ENCODE peak calls at places on chromosomes 16 and 17, in ten cellular contexts. One of them, this sample, is unnamed.
A peak's percentile ranks its signal among the peaks of the same experiment; 100 is the strongest.

GRCh38 chr17:68544111-68544510 is 31.9 kb downstream of the PRKAR1A start:
- DNase-seq in activated CD8-positive, alpha-beta memory T cell treated with anti-CD3 and anti-CD28 coated beads, Interleukin-2, amount 50 U/mL, for 4 hours: no peak
- DNase-seq in EL: no peak
- DNase-seq in endothelial cell: no peak
- DNase-seq in SIG-M5: no peak
- DNase-seq in epithelial cell of esophagus: no peak
- DNase-seq in nephron progenitor cell: no peak
- DNase-seq in esophagus squamous epithelium: no peak
- DNase-seq in A549: no peak
- DNase-seq in HEK293T: no peak
- DNase-seq in this sample: no peak

GRCh38 chr17:17379197-17379991 is 76.2 kb downstream of the NT5M start:
- DNase-seq in activated CD8-positive, alpha-beta memory T cell treated with anti-CD3 and anti-CD28 coated beads, Interleukin-2, amount 50 U/mL, for 4 hours: no peak
- DNase-seq in nephron progenitor cell: no peak
- DNase-seq in A549: no peak
- DNase-seq in epithelial cell of esophagus: no peak
- DNase-seq in HEK293T: no peak
- DNase-seq in endothelial cell: no peak
- DNase-seq in SIG-M5: no peak
- DNase-seq in EL: no peak
- DNase-seq in esophagus squamous epithelium: no peak
- DNase-seq in this sample: no peak

GRCh38 chr16:24668481-24669001 is 60.9 kb upstream of the TNRC6A start:
- DNase-seq in nephron progenitor cell: no peak
- DNase-seq in epithelial cell of esophagus: peak; percentile 37
- DNase-seq in EL: peak; percentile 57
- DNase-seq in A549: no peak
- DNase-seq in esophagus squamous epithelium: no peak
- DNase-seq in HEK293T: no peak
- DNase-seq in activated CD8-positive, alpha-beta memory T cell treated with anti-CD3 and anti-CD28 coated beads, Interleukin-2, amount 50 U/mL, for 4 hours: no peak
- DNase-seq in endothelial cell: no peak
- DNase-seq in SIG-M5: no peak
- DNase-seq in this sample: peak; percentile 48

GRCh38 chr16:84503751-84504395 is 586 bp downstream of the MEAK7 start:
- DNase-seq in SIG-M5: no peak
- DNase-seq in esophagus squamous epithelium: no peak
- DNase-seq in epithelial cell of esophagus: peak; percentile 55
- DNase-seq in endothelial cell: no peak
- DNase-seq in A549: no peak
- DNase-seq in activated CD8-positive, alpha-beta memory T cell treated with anti-CD3 and anti-CD28 coated beads, Interleukin-2, amount 50 U/mL, for 4 hours: no peak
- DNase-seq in EL: peak; percentile 71
- DNase-seq in HEK293T: no peak
- DNase-seq in nephron progenitor cell: no peak
- DNase-seq in this sample: peak; percentile 50

GRCh38 chr16:49951568-49952195 is 73.3 kb upstream of the CNEP1R1 start:
- DNase-seq in nephron progenitor cell: no peak
- DNase-seq in activated CD8-positive, alpha-beta memory T cell treated with anti-CD3 and anti-CD28 coated beads, Interleukin-2, amount 50 U/mL, for 4 hours: no peak
- DNase-seq in SIG-M5: no peak
- DNase-seq in EL: no peak
- DNase-seq in HEK293T: no peak
- DNase-seq in esophagus squamous epithelium: no peak
- DNase-seq in endothelial cell: no peak
- DNase-seq in A549: no peak
- DNase-seq in epithelial cell of esophagus: no peak
- DNase-seq in this sample: no peak

GRCh38 chr17:81868674-81869220 is 2.4 kb downstream of the ARHGDIA start:
- DNase-seq in epithelial cell of esophagus: peak; percentile 78
- DNase-seq in activated CD8-positive, alpha-beta memory T cell treated with anti-CD3 and anti-CD28 coated beads, Interleukin-2, amount 50 U/mL, for 4 hours: no peak
- DNase-seq in nephron progenitor cell: no peak
- DNase-seq in SIG-M5: no peak
- DNase-seq in HEK293T: peak; percentile 36
- DNase-seq in EL: peak; percentile 94
- DNase-seq in A549: peak; percentile 58
- DNase-seq in esophagus squamous epithelium: no peak
- DNase-seq in endothelial cell: no peak
- DNase-seq in this sample: peak; percentile 54

GRCh38 chr16:49918257-49918656 is 62.3 kb upstream of the ZNF423 start:
- DNase-seq in esophagus squamous epithelium: no peak
- DNase-seq in endothelial cell: no peak
- DNase-seq in epithelial cell of esophagus: no peak
- DNase-seq in SIG-M5: no peak
- DNase-seq in A549: no peak
- DNase-seq in nephron progenitor cell: no peak
- DNase-seq in activated CD8-positive, alpha-beta memory T cell treated with anti-CD3 and anti-CD28 coated beads, Interleukin-2, amount 50 U/mL, for 4 hours: no peak
- DNase-seq in HEK293T: no peak
- DNase-seq in EL: no peak
- DNase-seq in this sample: no peak

GRCh38 chr16:54934536-54935410 is 4.1 kb downstream of the IRX5 start:
- DNase-seq in HEK293T: no peak
- DNase-seq in nephron progenitor cell: peak; percentile 64
- DNase-seq in A549: no peak
- DNase-seq in activated CD8-positive, alpha-beta memory T cell treated with anti-CD3 and anti-CD28 coated beads, Interleukin-2, amount 50 U/mL, for 4 hours: no peak
- DNase-seq in EL: peak; percentile 45
- DNase-seq in esophagus squamous epithelium: no peak
- DNase-seq in endothelial cell: peak; percentile 59
- DNase-seq in epithelial cell of esophagus: peak; percentile 67
- DNase-seq in SIG-M5: no peak
- DNase-seq in this sample: peak; percentile 52

GRCh38 chr17:28493467-28493866 is 12.7 kb upstream of the FOXN1 start:
- DNase-seq in HEK293T: no peak
- DNase-seq in EL: peak; percentile 71
- DNase-seq in esophagus squamous epithelium: no peak
- DNase-seq in SIG-M5: no peak
- DNase-seq in activated CD8-positive, alpha-beta memory T cell treated with anti-CD3 and anti-CD28 coated beads, Interleukin-2, amount 50 U/mL, for 4 hours: no peak
- DNase-seq in epithelial cell of esophagus: no peak
- DNase-seq in endothelial cell: no peak
- DNase-seq in nephron progenitor cell: peak; percentile 28
- DNase-seq in A549: no peak
- DNase-seq in this sample: no peak

GRCh38 chr17:45702666-45703266 is 81.4 kb upstream of the CRHR1 start:
- DNase-seq in SIG-M5: no peak
- DNase-seq in EL: no peak
- DNase-seq in A549: no peak
- DNase-seq in HEK293T: peak; percentile 22
- DNase-seq in nephron progenitor cell: peak; percentile 35
- DNase-seq in endothelial cell: peak; percentile 44
- DNase-seq in epithelial cell of esophagus: peak; percentile 56
- DNase-seq in activated CD8-positive, alpha-beta memory T cell treated with anti-CD3 and anti-CD28 coated beads, Interleukin-2, amount 50 U/mL, for 4 hours: no peak
- DNase-seq in esophagus squamous epithelium: no peak
- DNase-seq in this sample: peak; percentile 44

GRCh38 chr16:1581804-1582203 is 30.1 kb downstream of the IFT140 start:
- DNase-seq in SIG-M5: no peak
- DNase-seq in A549: no peak
- DNase-seq in nephron progenitor cell: no peak
- DNase-seq in activated CD8-positive, alpha-beta memory T cell treated with anti-CD3 and anti-CD28 coated beads, Interleukin-2, amount 50 U/mL, for 4 hours: no peak
- DNase-seq in EL: no peak
- DNase-seq in esophagus squamous epithelium: no peak
- DNase-seq in epithelial cell of esophagus: no peak
- DNase-seq in HEK293T: no peak
- DNase-seq in endothelial cell: no peak
- DNase-seq in this sample: no peak

GRCh38 chr16:58264007-58264406 is 30.8 kb downstream of the PRSS54 start:
- DNase-seq in EL: no peak
- DNase-seq in HEK293T: no peak
- DNase-seq in SIG-M5: no peak
- DNase-seq in epithelial cell of esophagus: no peak
- DNase-seq in A549: no peak
- DNase-seq in activated CD8-positive, alpha-beta memory T cell treated with anti-CD3 and anti-CD28 coated beads, Interleukin-2, amount 50 U/mL, for 4 hours: no peak
- DNase-seq in nephron progenitor cell: no peak
- DNase-seq in endothelial cell: no peak
- DNase-seq in esophagus squamous epithelium: no peak
- DNase-seq in this sample: no peak

GRCh38 chr17:82619211-82619610 is 29.0 kb downstream of the WDR45B start:
- DNase-seq in endothelial cell: no peak
- DNase-seq in HEK293T: no peak
- DNase-seq in A549: no peak
- DNase-seq in EL: no peak
- DNase-seq in nephron progenitor cell: no peak
- DNase-seq in epithelial cell of esophagus: no peak
- DNase-seq in activated CD8-positive, alpha-beta memory T cell treated with anti-CD3 and anti-CD28 coated beads, Interleukin-2, amount 50 U/mL, for 4 hours: no peak
- DNase-seq in esophagus squamous epithelium: no peak
- DNase-seq in SIG-M5: no peak
- DNase-seq in this sample: no peak